ENCODE peak calls at places on chromosomes 5 and 9, in ten cellular contexts. B, S, G, M, Q, K, H, N, R and L are unnamed samples.
A peak's percentile ranks its signal among the peaks of the same experiment; 100 is the strongest.

GRCh38 chr9:128628471-128629048 is 28.1 kb downstream of the DYNC2I2 start:
- DNase-seq in B (no peak), S (no peak), G (no peak), M (peak; percentile 88), Q (no peak), K (peak; percentile 50), H (peak; percentile 22), N (no peak), R (peak; percentile 63), L (peak; percentile 92)

GRCh38 chr5:132456553-132457361 is 33.8 kb downstream of the IRF1 start:
- DNase-seq in B (no peak), S (no peak), G (no peak), M (no peak), Q (no peak), K (peak; percentile 37), H (peak; percentile 78), N (no peak), R (peak; percentile 41), L (peak; percentile 76)

GRCh38 chr5:61332369-61332745 is 299 bp downstream of the ZSWIM6 start:
- DNase-seq in B (no peak), S (no peak), G (no peak), M (peak; percentile 76), Q (peak; percentile 53), K (peak; percentile 49), H (peak; percentile 39), N (peak; percentile 66), R (no peak), L (peak; percentile 58)

GRCh38 chr9:99054581-99054980 is 50.3 kb upstream of the TGFBR1 start:
- DNase-seq in B (no peak), S (no peak), G (no peak), M (no peak), Q (no peak), K (no peak), H (no peak), N (no peak), R (no peak), L (no peak)

GRCh38 chr9:89173072-89173471 is 5.5 kb downstream of the SHC3 start:
- DNase-seq in B (no peak), S (no peak), G (no peak), M (no peak), Q (no peak), K (peak; percentile 47), H (no peak), N (no peak), R (no peak), L (no peak)

GRCh38 chr5:168401226-168401625 is 85.0 kb upstream of the RARS1 start:
- DNase-seq in B (no peak), S (no peak), G (no peak), M (no peak), Q (no peak), K (no peak), H (no peak), N (no peak), R (no peak), L (no peak)

GRCh38 chr5:180975338-180975737 is 13.3 kb upstream of the BTNL3 start:
- DNase-seq in B (no peak), S (no peak), G (no peak), M (no peak), Q (no peak), K (no peak), H (no peak), N (no peak), R (no peak), L (no peak)

GRCh38 chr9:90815183-90815943 is 13.7 kb downstream of the SYK start:
- DNase-seq in B (peak; percentile 2), S (no peak), G (no peak), M (peak; percentile 78), Q (no peak), K (no peak), H (peak; percentile 42), N (no peak), R (no peak), L (peak; percentile 58)

GRCh38 chr5:40046792-40047191 is 622.0 kb upstream of the DAB2 start:
- DNase-seq in B (peak; percentile 12), S (no peak), G (peak; percentile 59), M (no peak), Q (no peak), K (no peak), H (no peak), N (no peak), R (no peak), L (no peak)

GRCh38 chr9:108569624-108570023 is 286.2 kb downstream of the ACTL7B start:
- DNase-seq in B (peak; percentile 76), S (peak; percentile 29), G (peak; percentile 56), M (no peak), Q (no peak), K (peak; percentile 15), H (no peak), N (no peak), R (no peak), L (no peak)

GRCh38 chr9:133927041-133927440 is 65.1 kb downstream of the VAV2 start:
- DNase-seq in B (peak; percentile 30), S (no peak), G (no peak), M (no peak), Q (no peak), K (no peak), H (no peak), N (no peak), R (no peak), L (no peak)

GRCh38 chr9:133926165-133926856 is 65.8 kb downstream of the VAV2 start:
- DNase-seq in B (no peak), S (no peak), G (no peak), M (no peak), Q (no peak), K (no peak), H (no peak), N (no peak), R (no peak), L (no peak)

GRCh38 chr9:133921866-133922265 is 70.3 kb downstream of the VAV2 start:
- DNase-seq in B (no peak), S (no peak), G (no peak), M (no peak), Q (no peak), K (no peak), H (no peak), N (no peak), R (no peak), L (no peak)

GRCh38 chr9:133928248-133928764 is 63.8 kb downstream of the VAV2 start:
- DNase-seq in B (no peak), S (no peak), G (no peak), M (no peak), Q (no peak), K (peak; percentile 41), H (no peak), N (no peak), R (no peak), L (no peak)

GRCh38 chr9:133924453-133924852 is 67.7 kb downstream of the VAV2 start:
- DNase-seq in B (no peak), S (no peak), G (no peak), M (no peak), Q (no peak), K (no peak), H (no peak), N (no peak), R (no peak), L (no peak)
- TF ChIP-seq CTCF in B (no peak), S (no peak), G (no peak), M (no peak), Q (peak; percentile 13), K (no peak), H (no peak), N (no peak), R (no peak), L (no peak)

DNA sequence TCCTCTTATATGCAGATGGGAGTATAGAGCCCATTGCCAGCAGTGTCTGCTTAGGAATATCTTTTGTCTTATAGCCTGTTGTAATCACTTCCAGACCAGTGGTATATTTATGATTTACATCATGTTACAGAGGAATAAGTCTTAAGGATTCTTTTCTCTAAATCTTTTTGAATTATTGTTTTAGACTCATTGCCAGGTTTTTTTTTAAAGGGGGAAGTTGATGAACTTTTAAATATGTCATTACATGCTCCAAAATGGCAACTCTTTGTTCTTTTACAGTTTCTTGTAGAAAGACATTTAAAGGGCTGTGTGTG is 59.3 kb upstream of the NFIB start:
- DNase-seq in B (peak; percentile 38), S (no peak), G (peak; percentile 50), M (no peak), Q (no peak), K (no peak), H (no peak), N (no peak), R (no peak), L (no peak)
- H3K4me3 ChIP-seq in B (no peak overlapping the region), S (no peak overlapping the region), G (no peak overlapping the region), M (no peak overlapping the region), Q (no peak overlapping the region), K (no peak overlapping the region), H (no peak overlapping the region), N (no peak overlapping the region), R (no peak overlapping the region), L (no peak overlapping the region)

GRCh38 chr5:82586597-82586996 is 308.4 kb upstream of the RPS23 start:
- DNase-seq in B (no peak), S (no peak), G (no peak), M (no peak), Q (no peak), K (no peak), H (peak; percentile 21), N (no peak), R (no peak), L (no peak)

GRCh38 chr5:82584631-82585030 is 306.5 kb upstream of the RPS23 start:
- DNase-seq in B (no peak), S (no peak), G (no peak), M (no peak), Q (no peak), K (no peak), H (no peak), N (no peak), R (no peak), L (peak; percentile 38)

GRCh38 chr5:82591021-82591515 is 312.9 kb upstream of the RPS23 start:
- DNase-seq in B (no peak), S (no peak), G (no peak), M (no peak), Q (peak; percentile 64), K (no peak), H (no peak), N (no peak), R (no peak), L (no peak)

GRCh38 chr5:82590112-82590511 is 312.0 kb upstream of the RPS23 start:
- DNase-seq in B (no peak), S (no peak), G (no peak), M (no peak), Q (no peak), K (no peak), H (no peak), N (no peak), R (no peak), L (no peak)

DNA sequence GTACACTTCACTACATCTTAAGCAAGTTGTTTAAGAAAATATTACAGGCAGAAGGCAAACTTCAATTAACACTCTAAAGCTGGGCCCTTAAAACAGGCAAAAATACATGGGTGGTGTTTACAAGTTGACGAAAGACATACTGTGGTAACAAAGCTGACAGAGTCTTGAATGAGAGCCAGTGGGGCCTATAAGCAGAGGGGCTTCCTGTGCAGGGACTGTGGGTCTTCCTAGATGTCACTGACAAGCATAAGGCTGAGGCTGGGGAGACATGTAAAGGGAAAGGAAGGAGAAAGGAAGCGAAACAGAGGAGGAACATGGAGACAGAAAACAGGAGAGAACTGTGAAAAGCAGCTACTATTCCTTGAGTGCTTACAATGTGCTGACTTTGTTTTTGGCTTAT is 308.0 kb upstream of the RPS23 start:
- DNase-seq in B (no peak), S (no peak), G (peak; percentile 50), M (no peak), Q (no peak), K (no peak), H (no peak), N (peak; percentile 19), R (no peak), L (no peak)
- H3K27ac ChIP-seq in B (no peak overlapping the region), S (no peak overlapping the region), G (no peak overlapping the region), M (no peak overlapping the region), Q (no peak overlapping the region), K (no peak overlapping the region), H (no peak overlapping the region), N (peak overlapping the region; percentile 66), R (no peak overlapping the region), L (no peak overlapping the region)

GRCh38 chr5:122030251-122030650 is 47.8 kb downstream of the LOX start:
- DNase-seq in B (no peak), S (no peak), G (no peak), M (no peak), Q (peak; percentile 15), K (no peak), H (no peak), N (no peak), R (no peak), L (no peak)
- TF ChIP-seq CTCF in B (no peak), S (peak; percentile 11), G (no peak), M (no peak), Q (peak; percentile 20), K (no peak), H (no peak), N (peak; percentile 6), R (no peak), L (no peak)